ENCODE peak calls at places on chromosomes 3 and 15, in six cellular contexts. D is hypothalamus; Y is activated naive CD4-positive, alpha-beta T cell; B is LoVo; O is NCI-H1092 treated with DMSO at 0.1 percent for 48 hours; E is RWPE1. A is an unnamed sample.

GRCh38 chr15:32700501-32701150 is 17.2 kb upstream of the GREM1 start:
- DNase-seq in D (no peak), Y (no peak), B (peak), O (no peak), E (no peak), A (no peak)

GRCh38 chr3:152853196-152853595 is 18.3 kb downstream of the P2RY1 start:
- DNase-seq in D (no peak), Y (no peak), B (no peak), O (no peak), E (no peak), A (no peak)

GRCh38 chr3:71541313-71541712 is 42.2 kb downstream of the FOXP1 start:
- DNase-seq in D (no peak), Y (no peak), B (no peak), O (no peak), E (no peak), A (no peak)

GRCh38 chr3:29721789-29722188 is 440.9 kb downstream of the RBMS3 start:
- DNase-seq in D (no peak), Y (no peak), B (no peak), O (no peak), E (no peak), A (no peak)

GRCh38 chr3:31909455-31909854 is 71.6 kb downstream of the OSBPL10 start:
- DNase-seq in D (no peak), Y (no peak), B (no peak), O (no peak), E (no peak), A (no peak)

GRCh38 chr3:58666683-58667082 is at the start of gene FAM3D:
- DNase-seq in D (no peak), Y (no peak), B (peak), O (no peak), E (no peak), A (no peak)

GRCh38 chr15:83014205-83014653 is 2.8 kb upstream of the C15orf40 start:
- DNase-seq in D (no peak), Y (no peak), B (no peak), O (no peak), E (no peak), A (no peak)

GRCh38 chr3:170506556-170506955 is 79.3 kb downstream of the SLC7A14 start:
- DNase-seq in D (no peak), Y (no peak), B (peak), O (no peak), E (no peak), A (no peak)

GRCh38 chr3:59766165-59766872 is 716.5 kb upstream of the CFAP20DC start:
- DNase-seq in D (no peak), Y (no peak), B (no peak), O (no peak), E (no peak), A (no peak)

GRCh38 chr15:87597346-87598052 is 659.0 kb downstream of the NTRK3 start:
- DNase-seq in D (no peak), Y (no peak), B (no peak), O (no peak), E (no peak), A (no peak)